ENCODE peak calls at places on chromosome 4, in seven cellular contexts. O is HCT116, X is GM12878, I is K562, K is SK-N-SH, E is H1, J is Panc1. H is an unnamed sample.
A peak's percentile ranks its signal among the peaks of the same experiment; 100 is the strongest.

GRCh38 chr4:22416403-22416802 is 99.5 kb downstream of the ADGRA3 start:
- DNase-seq in O (no peak), X (no peak), I (no peak), K (no peak), E (no peak), J (no peak), H (no peak)

GRCh38 chr4:82138376-82138775 is 235.4 kb downstream of the HNRNPD start:
- DNase-seq in O (no peak), X (no peak), I (no peak), K (no peak), E (no peak), J (no peak), H (no peak)

GRCh38 chr4:6393544-6394475 is 78.6 kb downstream of the PPP2R2C start:
- DNase-seq in O (no peak), X (no peak), I (no peak), K (no peak), E (no peak), J (no peak), H (peak; percentile 18)

GRCh38 chr4:113784497-113785254 is 23.1 kb upstream of the CAMK2D start:
- DNase-seq in O (peak; percentile 6), X (no peak), I (no peak), K (no peak), E (no peak), J (peak; percentile 12), H (peak; percentile 83)

GRCh38 chr4:83535520-83535944 is 376 bp upstream of the GPAT3 start:
- DNase-seq in O (peak; percentile 66), X (no peak), I (no peak), K (no peak), E (peak; percentile 52), J (no peak), H (peak; percentile 12)

GRCh38 chr4:83217721-83218522 is 66.7 kb downstream of the COQ2 start:
- DNase-seq in O (no peak), X (peak; percentile 99), I (no peak), K (no peak), E (no peak), J (no peak), H (no peak)

GRCh38 chr4:25448379-25449109 is 71.5 kb downstream of the ANAPC4 start:
- DNase-seq in O (no peak), X (no peak), I (no peak), K (no peak), E (no peak), J (no peak), H (no peak)

GRCh38 chr4:76689079-76689817 is 208.7 kb downstream of the SOWAHB start:
- DNase-seq in O (peak; percentile 18), X (no peak), I (no peak), K (peak; percentile 78), E (peak; percentile 78), J (no peak), H (no peak)

DNA sequence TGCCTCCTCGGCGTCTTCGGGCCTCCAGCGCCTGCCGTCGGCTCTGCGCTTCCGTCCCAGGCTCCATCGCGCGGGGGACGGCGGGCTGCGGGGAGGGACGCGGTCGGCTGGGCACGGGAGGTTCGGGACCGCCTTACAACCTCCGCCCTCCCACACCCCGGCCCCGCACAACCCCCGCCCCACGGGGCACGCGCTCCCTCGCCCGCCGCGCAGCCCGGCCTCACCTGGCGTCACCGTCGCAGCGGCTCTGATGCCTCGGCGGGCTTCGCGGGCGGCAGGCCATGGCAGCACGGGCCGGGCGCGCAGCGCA is 258 bp downstream of the SLBP start:
- DNase-seq in O (no peak), X (no peak), I (no peak), K (peak; percentile 80), E (no peak), J (no peak), H (no peak)
- TF ChIP-seq SIN3A in O (no peak), X (no peak), I (no peak), K (no peak), E (no peak), J (no peak), H (no peak)

GRCh38 chr4:128566688-128567087 is 242.8 kb upstream of the JADE1 start:
- DNase-seq in O (no peak), X (no peak), I (no peak), K (no peak), E (no peak), J (no peak), H (no peak)

GRCh38 chr4:128560754-128561495 is 248.6 kb upstream of the JADE1 start:
- DNase-seq in O (no peak), X (no peak), I (no peak), K (no peak), E (no peak), J (no peak), H (peak; percentile 15)

GRCh38 chr4:128565054-128565453 is 244.4 kb upstream of the JADE1 start:
- DNase-seq in O (no peak), X (no peak), I (no peak), K (no peak), E (no peak), J (no peak), H (no peak)

GRCh38 chr4:128570380-128570779 is 239.1 kb upstream of the JADE1 start:
- DNase-seq in O (no peak), X (no peak), I (peak; percentile 35), K (no peak), E (no peak), J (no peak), H (no peak)

DNA sequence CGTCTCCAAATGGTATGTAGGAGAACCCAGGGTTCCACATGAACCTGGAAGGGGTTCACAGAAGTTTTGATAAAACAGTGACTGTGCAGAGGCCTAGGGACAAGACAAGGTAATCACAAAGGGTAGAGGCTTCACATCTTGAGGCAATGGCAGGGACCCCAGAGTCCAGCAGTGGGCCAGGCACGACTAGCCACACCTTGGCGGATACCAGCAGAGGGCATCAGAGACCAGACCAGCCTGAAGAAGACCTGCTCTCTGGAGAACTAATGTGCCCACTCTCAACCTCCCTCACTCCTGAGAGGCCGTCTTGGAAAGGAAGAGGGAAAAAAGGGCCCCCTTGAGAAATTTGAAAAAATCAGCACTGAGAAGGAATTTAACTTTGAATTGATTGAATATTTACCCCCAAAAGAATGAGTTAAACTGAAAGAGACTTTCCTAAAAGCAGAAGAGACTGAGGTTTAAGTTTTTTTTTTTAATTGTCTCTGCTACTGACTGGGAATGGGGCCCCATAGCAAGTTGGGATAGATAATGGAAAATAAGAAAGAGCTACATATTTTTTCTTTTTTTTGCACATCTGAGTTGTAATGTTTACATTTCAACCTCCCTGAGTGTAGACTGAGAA is 243.8 kb upstream of the JADE1 start:
- DNase-seq in O (peak; percentile 46), X (no peak), I (peak; percentile 39), K (peak; percentile 42), E (peak; percentile 80), J (no peak), H (peak; percentile 51)
- TF ChIP-seq SIN3A in O (no peak), X (no peak), I (no peak), K (no peak), E (no peak), J (no peak), H (no peak)

DNA sequence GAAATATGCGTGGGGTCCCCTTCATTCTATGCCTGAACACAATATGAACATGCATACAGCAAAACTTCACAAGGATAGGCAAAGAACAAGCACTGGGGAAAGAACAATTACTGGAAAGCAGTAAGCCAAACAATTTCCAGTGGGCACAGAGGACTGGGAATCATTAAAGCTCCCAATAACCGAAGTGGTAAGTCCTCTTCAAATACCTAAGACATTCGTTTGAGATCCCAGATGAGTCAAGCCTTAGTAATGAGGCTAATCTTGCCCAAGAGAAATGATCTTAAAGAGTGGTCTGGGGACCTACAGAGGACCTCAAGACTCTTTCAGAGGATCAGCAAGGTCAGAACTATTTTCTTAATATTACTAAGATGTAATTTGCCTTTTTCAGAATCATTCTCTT is 28.6 kb downstream of the ANAPC10 start:
- DNase-seq in O (peak; percentile 32), X (no peak), I (no peak), K (no peak), E (no peak), J (no peak), H (no peak)
- TF ChIP-seq SIN3A in O (no peak), X (no peak), I (no peak), K (no peak), E (no peak), J (no peak), H (no peak)

GRCh38 chr4:86935833-86936721 is 1.3 kb downstream of the AFF1 start:
- DNase-seq in O (peak; percentile 78), X (peak; percentile 88), I (peak; percentile 89), K (no peak), E (peak; percentile 73), J (peak; percentile 66), H (peak; percentile 62)

GRCh38 chr4:86939123-86939522 is 4.3 kb downstream of the AFF1 start:
- DNase-seq in O (no peak), X (no peak), I (no peak), K (no peak), E (no peak), J (no peak), H (no peak)

GRCh38 chr4:86934147-86934771 is 552 bp upstream of the AFF1 start:
- DNase-seq in O (no peak), X (no peak), I (no peak), K (peak; percentile 25), E (no peak), J (no peak), H (no peak)

GRCh38 chr4:86934772-86935498 is at the start of gene AFF1:
- DNase-seq in O (peak; percentile 82), X (peak; percentile 71), I (peak; percentile 96), K (peak; percentile 98), E (peak; percentile 90), J (peak; percentile 57), H (peak; percentile 86)

DNA sequence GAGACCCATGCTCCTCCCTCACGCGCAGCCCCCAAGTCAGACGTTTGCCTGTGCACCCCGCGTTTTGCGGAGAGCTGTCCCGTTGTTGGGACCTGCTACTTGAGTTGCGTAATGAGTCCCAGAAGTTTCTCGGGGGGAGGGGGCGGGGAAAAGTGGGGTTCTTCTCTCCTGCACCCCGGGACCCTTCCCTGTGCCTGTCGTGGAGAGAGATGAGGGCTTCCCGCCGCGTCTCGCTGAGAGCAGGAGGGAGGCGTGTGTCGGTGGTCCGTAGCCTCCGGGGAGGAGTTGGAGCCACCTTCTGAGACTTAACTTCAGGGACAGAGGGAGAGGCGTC is 655 bp downstream of the AFF1 start:
- DNase-seq in O (no peak), X (no peak), I (no peak), K (peak; percentile 42), E (no peak), J (no peak), H (no peak)
- TF ChIP-seq SIN3A in O (no peak), X (no peak), I (no peak), K (no peak), E (peak; percentile 3), J (no peak), H (peak; percentile 38)

DNA sequence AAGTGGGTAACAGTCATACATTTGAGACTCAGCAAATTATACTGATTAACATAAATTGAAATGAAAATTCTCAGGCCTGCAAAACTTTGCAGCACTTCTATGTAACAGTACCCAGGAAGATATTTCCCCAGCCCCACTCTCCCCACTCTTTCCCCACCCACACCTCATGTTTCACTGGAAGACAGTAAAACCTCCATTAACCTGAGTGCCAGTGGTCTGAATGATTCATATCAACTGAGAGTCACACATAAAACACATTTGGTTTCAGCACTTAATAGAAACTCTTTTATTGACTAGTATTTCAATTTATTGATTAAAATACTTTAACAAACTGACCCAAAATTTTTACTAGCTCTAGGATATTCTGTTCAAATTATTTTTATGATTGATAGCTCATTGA is 6.9 kb downstream of the CXCL6 start:
- DNase-seq in O (no peak), X (no peak), I (no peak), K (no peak), E (no peak), J (no peak), H (no peak)
- TF ChIP-seq SIN3A in O (no peak), X (no peak), I (no peak), K (no peak), E (no peak), J (no peak), H (no peak)